ENCODE peak calls at places on chromosomes 13 and 19, in five cellular contexts. W, V, Z, O and F are unnamed samples.

GRCh38 chr19:39304185-39304513 is 7.9 kb downstream of the IFNL1 start:
- DNase-seq in W (no peak), V (no peak), Z (no peak), O (no peak), F (no peak)

GRCh38 chr19:34639491-34640085 is 37.4 kb downstream of the SCGB2B2 start:
- DNase-seq in W (peak), V (no peak), Z (peak), O (peak), F (peak)

GRCh38 chr13:20525601-20526544 is at the start of gene CRYL1:
- DNase-seq in W (peak), V (peak), Z (peak), O (peak), F (peak)

GRCh38 chr13:93922063-93922462 is 557.4 kb downstream of the DCT start:
- DNase-seq in W (no peak), V (no peak), Z (no peak), O (no peak), F (no peak)

GRCh38 chr19:6616011-6616410 is 25.1 kb upstream of the CD70 start:
- DNase-seq in W (no peak), V (no peak), Z (no peak), O (no peak), F (no peak)

GRCh38 chr19:33731886-33732285 is 64.8 kb upstream of the KCTD15 start:
- DNase-seq in W (no peak), V (no peak), Z (no peak), O (no peak), F (peak)

GRCh38 chr13:97043302-97043701 is 49.0 kb upstream of the OXGR1 start:
- DNase-seq in W (no peak), V (no peak), Z (no peak), O (no peak), F (no peak)

GRCh38 chr13:113724780-113725315 is 34.2 kb upstream of the TMEM255B start:
- DNase-seq in W (peak), V (peak), Z (peak), O (no peak), F (peak)

GRCh38 chr19:51198641-51199040 is 26.2 kb upstream of the CD33 start:
- DNase-seq in W (no peak), V (no peak), Z (no peak), O (no peak), F (no peak)

GRCh38 chr19:2372076-2372612 is 12.1 kb downstream of the TMPRSS9 start:
- DNase-seq in W (no peak), V (no peak), Z (no peak), O (no peak), F (no peak)

GRCh38 chr19:15129856-15130580 is 22.8 kb downstream of the SYDE1 start:
- DNase-seq in W (peak), V (no peak), Z (no peak), O (no peak), F (no peak)

GRCh38 chr13:102369303-102369702 is 32.5 kb downstream of the FGF14 start:
- DNase-seq in W (no peak), V (no peak), Z (no peak), O (no peak), F (no peak)

GRCh38 chr13:113928701-113929627 is 44.9 kb downstream of the C13orf46 start:
- DNase-seq in W (no peak), V (peak), Z (no peak), O (no peak), F (peak)

GRCh38 chr13:109275848-109276247 is 510.5 kb downstream of the IRS2 start:
- DNase-seq in W (no peak), V (no peak), Z (no peak), O (no peak), F (no peak)

GRCh38 chr19:45216677-45217076 is 28.5 kb downstream of the EXOC3L2 start:
- DNase-seq in W (no peak), V (no peak), Z (no peak), O (no peak), F (no peak)

GRCh38 chr19:51598159-51598915 is 27.3 kb downstream of the ZNF175 start:
- DNase-seq in W (no peak), V (no peak), Z (no peak), O (no peak), F (no peak)

GRCh38 chr19:54316746-54317107 is 3.8 kb upstream of the LILRA5 start:
- DNase-seq in W (no peak), V (no peak), Z (no peak), O (no peak), F (no peak)

GRCh38 chr19:19259741-19260140 is 13.4 kb downstream of the TM6SF2 start:
- DNase-seq in W (no peak), V (no peak), Z (no peak), O (no peak), F (no peak)